ENCODE peak calls at places on chromosomes 1 and 21, in seven cellular contexts. E, Q, S, L, M, T and H are unnamed samples.
A peak's percentile ranks its signal among the peaks of the same experiment; 100 is the strongest.

GRCh38 chr1:68848017-68848416 is 351.1 kb upstream of the DEPDC1 start:
- DNase-seq in E (no peak), Q (no peak), S (peak; percentile 2), L (no peak), M (no peak), T (no peak), H (no peak)

GRCh38 chr1:205914730-205915129 is 28.5 kb downstream of the SLC26A9 start:
- DNase-seq in E (no peak), Q (no peak), S (no peak), L (no peak), M (no peak), T (no peak), H (no peak)

GRCh38 chr21:39387461-39388037 is 38.7 kb upstream of the HMGN1 start:
- DNase-seq in E (peak; percentile 85), Q (peak; percentile 96), S (peak; percentile 96), L (peak; percentile 95), M (peak; percentile 60), T (peak; percentile 96), H (peak; percentile 69)

GRCh38 chr1:30872033-30872947 is 36.3 kb downstream of the SDC3 start:
- DNase-seq in E (no peak), Q (no peak), S (no peak), L (no peak), M (no peak), T (no peak), H (no peak)

GRCh38 chr1:151990856-151991198 is 2.8 kb downstream of the S100A10 start:
- DNase-seq in E (peak; percentile 79), Q (no peak), S (no peak), L (peak; percentile 74), M (no peak), T (no peak), H (no peak)

GRCh38 chr1:205182930-205183329 is 28.6 kb downstream of the DSTYK start:
- DNase-seq in E (no peak), Q (no peak), S (no peak), L (no peak), M (no peak), T (no peak), H (no peak)

GRCh38 chr1:223175032-223175431 is 32.0 kb upstream of the TLR5 start:
- DNase-seq in E (no peak), Q (no peak), S (peak; percentile 53), L (no peak), M (peak; percentile 15), T (no peak), H (no peak)

GRCh38 chr1:52916241-52916975 is 5.1 kb downstream of the ECHDC2 start:
- DNase-seq in E (no peak), Q (no peak), S (no peak), L (no peak), M (no peak), T (no peak), H (no peak)

GRCh38 chr1:10962483-10962882 is 50.0 kb upstream of the TARDBP start:
- DNase-seq in E (no peak), Q (no peak), S (no peak), L (no peak), M (no peak), T (no peak), H (no peak)

GRCh38 chr1:26543444-26543835 is 13.9 kb downstream of the RPS6KA1 start:
- DNase-seq in E (no peak), Q (no peak), S (no peak), L (no peak), M (no peak), T (no peak), H (no peak)

GRCh38 chr1:26541431-26541815 is 11.9 kb downstream of the RPS6KA1 start:
- DNase-seq in E (no peak), Q (no peak), S (no peak), L (no peak), M (no peak), T (no peak), H (no peak)

GRCh38 chr1:26540346-26540745 is 10.8 kb downstream of the RPS6KA1 start:
- DNase-seq in E (no peak), Q (no peak), S (no peak), L (no peak), M (no peak), T (no peak), H (no peak)

GRCh38 chr1:26542781-26543443 is 13.4 kb downstream of the RPS6KA1 start:
- DNase-seq in E (no peak), Q (peak; percentile 88), S (no peak), L (no peak), M (no peak), T (no peak), H (no peak)

DNA sequence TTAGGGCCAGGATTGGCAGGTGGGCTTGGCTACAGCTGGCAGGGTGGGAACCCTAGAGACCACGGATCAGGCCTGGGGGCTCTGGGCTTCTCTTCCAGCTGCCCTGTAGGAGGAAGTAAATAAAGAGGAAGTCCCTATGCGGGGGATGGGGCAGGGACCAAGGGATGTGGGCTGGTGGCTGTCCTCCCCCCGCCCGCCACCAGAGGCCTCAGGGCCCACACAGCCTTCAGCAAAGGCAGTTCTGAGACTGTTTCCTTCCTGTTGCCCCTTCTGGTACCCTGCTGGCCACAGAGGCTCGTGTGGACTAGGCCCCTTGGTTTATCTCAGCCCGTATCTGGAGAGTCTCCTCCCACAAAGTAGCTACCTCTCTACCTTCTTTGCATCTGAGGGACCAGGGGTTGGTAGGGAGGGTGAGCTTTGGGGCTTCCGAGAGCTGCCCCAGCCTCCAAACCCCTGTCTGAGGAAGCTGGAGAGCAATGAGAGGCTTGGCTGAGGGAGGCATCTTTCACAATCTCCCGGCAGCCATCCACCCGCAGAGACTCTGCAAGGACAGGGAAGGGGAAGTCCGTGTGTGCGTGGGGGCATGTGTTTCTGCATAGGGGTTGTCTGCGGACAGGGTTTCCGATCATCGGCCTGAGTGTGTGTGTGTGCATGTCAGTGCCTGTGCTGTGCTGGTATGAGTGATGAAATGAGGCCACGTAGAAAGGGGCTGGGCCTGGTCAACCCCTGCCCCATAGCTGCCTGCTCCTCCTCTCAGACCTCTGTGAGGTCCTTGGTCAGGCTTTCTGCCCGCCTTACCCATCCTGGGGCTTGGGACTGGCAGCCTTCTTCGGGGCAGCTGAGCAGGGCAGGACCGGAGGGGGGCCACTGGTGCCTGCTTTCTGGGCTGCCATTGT is 12.5 kb downstream of the RPS6KA1 start:
- DNase-seq in E (peak; percentile 46), Q (peak; percentile 96), S (peak; percentile 91), L (peak; percentile 88), M (no peak), T (peak; percentile 78), H (no peak)
- TF ChIP-seq POLR2AphosphoS5 in E (no peak), Q (peak; percentile 89), S (no peak), L (no peak), M (no peak), T (no peak), H (no peak)

GRCh38 chr1:203673550-203674411 is 47.1 kb downstream of the ATP2B4 start:
- DNase-seq in E (no peak), Q (peak; percentile 84), S (peak; percentile 43), L (peak; percentile 82), M (peak; percentile 90), T (peak; percentile 27), H (no peak)
- TF ChIP-seq POLR2AphosphoS5 in E (peak; percentile 33), Q (peak; percentile 68), S (no peak), L (no peak), M (peak; percentile 41), T (no peak), H (no peak)

GRCh38 chr1:64006276-64007051 is 197.0 kb upstream of the UBE2U start:
- DNase-seq in E (peak; percentile 48), Q (no peak), S (no peak), L (no peak), M (peak; percentile 19), T (no peak), H (no peak)
- TF ChIP-seq POLR2AphosphoS5 in E (peak; percentile 77), Q (peak; percentile 47), S (no peak), L (no peak), M (peak; percentile 23), T (no peak), H (no peak)

GRCh38 chr21:25979845-25980433 is 190.6 kb downstream of the APP start:
- DNase-seq in E (no peak), Q (no peak), S (no peak), L (no peak), M (no peak), T (no peak), H (no peak)
- TF ChIP-seq POLR2AphosphoS5 in E (peak; percentile 57), Q (no peak), S (no peak), L (no peak), M (no peak), T (no peak), H (no peak)

GRCh38 chr1:226110249-226111108 is 48.0 kb downstream of the H3-3A start:
- DNase-seq in E (peak; percentile 54), Q (peak; percentile 96), S (peak; percentile 59), L (peak; percentile 78), M (no peak), T (peak; percentile 95), H (no peak)
- TF ChIP-seq POLR2AphosphoS5 in E (peak; percentile 4), Q (peak; percentile 75), S (peak; percentile 9), L (peak; percentile 36), M (no peak), T (peak; percentile 63), H (no peak)

DNA sequence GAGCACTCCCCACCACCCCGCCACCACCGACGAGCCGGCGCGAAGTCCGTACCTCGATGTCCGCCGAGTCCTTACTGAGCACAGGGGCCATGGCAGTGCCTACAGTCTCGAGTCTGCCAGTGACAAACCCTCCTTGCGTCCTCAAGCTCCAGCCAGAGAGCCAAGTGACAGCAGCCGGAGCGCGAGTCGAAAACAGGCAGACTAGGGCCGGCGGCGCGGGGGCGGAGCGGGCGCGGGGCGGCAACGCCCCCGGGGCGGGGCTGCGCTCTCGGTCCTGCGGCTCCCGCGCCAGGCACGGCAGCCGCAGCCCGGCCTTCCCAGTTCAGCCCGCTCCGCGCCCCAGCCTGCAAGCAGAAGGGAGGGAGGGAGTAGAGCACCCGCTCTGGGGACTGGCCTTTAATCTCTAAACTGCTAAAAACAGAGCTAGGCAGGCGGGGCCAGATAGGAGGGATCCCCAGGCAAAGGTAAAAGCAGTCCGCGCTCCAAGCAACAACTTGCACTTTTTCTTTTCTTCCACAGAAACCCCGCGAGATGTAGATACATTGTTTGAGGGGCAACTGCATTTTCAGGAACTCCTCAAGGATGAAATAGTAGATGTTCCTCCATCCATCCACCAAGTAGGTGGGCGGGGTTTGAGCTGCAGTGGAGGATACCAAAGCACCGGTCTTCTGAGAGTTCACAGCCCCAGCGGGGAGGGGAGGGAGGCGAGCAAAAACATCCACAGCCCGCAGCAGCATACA is at the start of gene DPYD:
- DNase-seq in E (peak; percentile 86), Q (peak; percentile 97), S (peak; percentile 95), L (peak; percentile 91), M (peak; percentile 65), T (peak; percentile 64), H (no peak)
- TF ChIP-seq POLR2AphosphoS5 in E (peak; percentile 52), Q (peak; percentile 97), S (peak; percentile 43), L (peak; percentile 87), M (peak; percentile 57), T (no peak), H (peak; percentile 71)

GRCh38 chr1:228047183-228047466 is 35.4 kb upstream of the ARF1 start:
- DNase-seq in E (no peak), Q (peak; percentile 50), S (no peak), L (peak; percentile 29), M (no peak), T (no peak), H (no peak)
- TF ChIP-seq POLR2AphosphoS5 in E (no peak), Q (no peak), S (no peak), L (no peak), M (no peak), T (no peak), H (no peak)

GRCh38 chr1:201925961-201926585 is 20.3 kb downstream of the LMOD1 start:
- DNase-seq in E (no peak), Q (no peak), S (no peak), L (no peak), M (no peak), T (no peak), H (no peak)
- TF ChIP-seq POLR2AphosphoS5 in E (no peak), Q (no peak), S (no peak), L (peak; percentile 36), M (no peak), T (no peak), H (no peak)